ENCODE peak calls at places on chromosome 1, in seven cellular contexts. O is lower lobe of right lung; B is stimulated activated CD4-positive, alpha-beta T cell treated with anti-CD3 and anti-CD28 coated beads, Interleukin-12 subunit alpha, Interleukin-12 subunit beta, amount 100 ng/mL, for 48 hours; I is fibroblast of lung; R is MV-4-11; A is HCT116; N is Kasumi-1. C is an unnamed sample.

GRCh38 chr1:217133958-217134856 is 411.0 kb upstream of the ESRRG start:
- DNase-seq in O (no peak), A (no peak), R (no peak), B (no peak), N (no peak), I (peak), C (no peak)

GRCh38 chr1:54323324-54323739 is 82.9 kb downstream of the SSBP3 start:
- DNase-seq in R (no peak), B (no peak), N (no peak), A (no peak), O (no peak), I (no peak), C (no peak)

GRCh38 chr1:68329096-68329835 is 96.9 kb upstream of the WLS start:
- DNase-seq in O (no peak), A (no peak), R (no peak), B (no peak), N (no peak), I (no peak), C (no peak)

GRCh38 chr1:218164930-218165686 is 120.0 kb upstream of the RRP15 start:
- DNase-seq in I (peak), B (no peak), O (no peak), A (no peak), R (no peak), N (no peak), C (no peak)

GRCh38 chr1:210373878-210374599 is 45.3 kb downstream of the HHAT start:
- DNase-seq in I (peak), O (peak), N (no peak), A (peak), B (peak), R (peak), C (peak)

GRCh38 chr1:245441699-245442098 is 286.9 kb downstream of the KIF26B start:
- DNase-seq in R (no peak), B (no peak), O (no peak), N (peak), I (peak), A (no peak), C (no peak)

GRCh38 chr1:203835476-203835875 is 25.9 kb upstream of the SNRPE start:
- DNase-seq in B (no peak), R (no peak), O (no peak), N (no peak), A (no peak), I (no peak), C (no peak)

GRCh38 chr1:184404727-184405027 is 17.8 kb downstream of the C1orf21 start:
- DNase-seq in I (no peak), N (no peak), A (no peak), R (no peak), B (no peak), O (no peak), C (no peak)

GRCh38 chr1:184820218-184820720 is 65.6 kb upstream of the EDEM3 start:
- DNase-seq in A (no peak), B (no peak), N (no peak), O (no peak), R (no peak), I (no peak), C (no peak)

GRCh38 chr1:23453455-23454000 is 29.0 kb upstream of the TCEA3 start:
- DNase-seq in N (no peak), A (no peak), R (no peak), I (no peak), B (no peak), O (no peak), C (no peak)

GRCh38 chr1:115170972-115171392 is 81.7 kb upstream of the TSPAN2 start:
- DNase-seq in I (peak), A (no peak), N (no peak), O (no peak), R (peak), B (no peak), C (no peak)